ENCODE peak calls at places on chromosomes 13 and 19, in ten cellular contexts. X is nephron progenitor cell; V is ascending aorta; T is CD4-positive, alpha-beta T cell; H is ovary; R is body of pancreas; Q is thoracic aorta; E is activated B cell treated with CpG ODN at 0.5 μM for 24 hours; D is progenitor cell of endocrine pancreas; A is IMR-90. J is an unnamed sample.

GRCh38 chr19:16920816-16921529 is 32.2 kb downstream of the F2RL3 start:
- DNase-seq in R (no peak), T (no peak), H (no peak), E (no peak), X (no peak), Q (no peak), D (no peak), A (peak), V (no peak), J (no peak)

GRCh38 chr19:47729799-47730520 is 15.4 kb upstream of the NOP53 start:
- DNase-seq in X (peak), Q (no peak), T (peak), D (peak), H (peak), A (no peak), R (peak), V (no peak), E (no peak), J (peak)

GRCh38 chr13:103866041-103866440 is 799.8 kb upstream of the SLC10A2 start:
- DNase-seq in R (no peak), T (no peak), D (no peak), E (no peak), V (no peak), X (no peak), Q (no peak), H (no peak), A (no peak), J (no peak)

GRCh38 chr19:41999071-41999877 is 5.2 kb upstream of the ATP1A3 start:
- DNase-seq in V (no peak), H (no peak), D (no peak), T (no peak), X (peak), E (no peak), R (no peak), Q (no peak), A (no peak), J (no peak)

GRCh38 chr19:17021328-17021727 is 5.3 kb downstream of the CPAMD8 start:
- DNase-seq in H (no peak), A (no peak), V (no peak), X (no peak), Q (no peak), R (no peak), D (no peak), E (no peak), T (no peak), J (no peak)

GRCh38 chr19:11539495-11540365 is 1.1 kb downstream of the CNN1 start:
- DNase-seq in D (no peak), H (peak), R (no peak), X (peak), A (peak), Q (no peak), V (no peak), T (no peak), E (no peak), J (no peak)

GRCh38 chr13:48014359-48014758 is 13.3 kb upstream of the SUCLA2 start:
- DNase-seq in H (no peak), A (no peak), T (no peak), E (no peak), Q (no peak), D (no peak), V (no peak), X (no peak), R (no peak), J (no peak)

GRCh38 chr19:55590621-55591020 is 8.7 kb downstream of the FIZ1 start:
- DNase-seq in A (no peak), H (no peak), E (no peak), V (no peak), T (no peak), X (no peak), D (no peak), R (no peak), Q (no peak), J (no peak)

GRCh38 chr13:45370922-45371406 is 30.0 kb upstream of the TPT1 start:
- DNase-seq in D (peak), X (peak), R (peak), T (peak), V (no peak), Q (peak), E (peak), A (peak), H (peak), J (peak)

GRCh38 chr13:110444226-110444653 is 117.3 kb downstream of the RAB20 start:
- DNase-seq in X (no peak), R (no peak), Q (no peak), E (no peak), A (peak), H (peak), V (no peak), D (no peak), T (no peak), J (no peak)
- TF ChIP-seq CTCF in X (no peak), R (no peak), Q (no peak), E (no peak), A (peak), H (no peak), V (no peak), D (no peak), T (no peak), J (no peak)

GRCh38 chr19:33399745-33400681 is 26.5 kb downstream of the CEBPG start:
- DNase-seq in H (peak), A (no peak), D (no peak), Q (no peak), V (no peak), T (no peak), E (no peak), R (no peak), X (no peak), J (no peak)
- TF ChIP-seq CTCF in H (no peak), A (no peak), D (no peak), Q (no peak), V (no peak), T (no peak), E (no peak), R (no peak), X (no peak), J (no peak)

DNA sequence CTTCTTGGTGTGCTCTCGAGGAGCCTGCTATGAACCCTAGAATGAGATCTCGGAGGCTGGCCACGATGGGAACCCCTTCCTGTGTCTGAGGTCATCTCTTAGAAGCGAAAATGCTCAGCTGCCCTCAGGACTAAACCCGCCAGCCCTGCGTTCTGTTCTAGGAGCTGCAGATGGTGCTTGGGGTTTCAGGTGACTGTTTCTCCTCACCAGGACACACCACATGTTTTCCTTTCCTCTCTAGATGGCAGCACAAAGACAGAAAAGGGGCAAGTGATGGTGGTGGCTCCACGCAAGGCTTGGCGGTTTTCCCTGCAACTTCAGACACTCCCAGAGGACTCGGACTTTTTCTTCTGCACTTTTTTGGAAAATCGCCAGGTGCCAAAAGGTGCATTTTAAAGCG is 60.1 kb downstream of the RNASEH2B start:
- DNase-seq in A (no peak), T (no peak), X (peak), E (no peak), H (no peak), V (no peak), D (no peak), R (no peak), Q (no peak), J (no peak)
- TF ChIP-seq CTCF in A (no peak), T (no peak), X (no peak), E (no peak), H (no peak), V (no peak), D (no peak), R (no peak), Q (peak), J (no peak)

DNA sequence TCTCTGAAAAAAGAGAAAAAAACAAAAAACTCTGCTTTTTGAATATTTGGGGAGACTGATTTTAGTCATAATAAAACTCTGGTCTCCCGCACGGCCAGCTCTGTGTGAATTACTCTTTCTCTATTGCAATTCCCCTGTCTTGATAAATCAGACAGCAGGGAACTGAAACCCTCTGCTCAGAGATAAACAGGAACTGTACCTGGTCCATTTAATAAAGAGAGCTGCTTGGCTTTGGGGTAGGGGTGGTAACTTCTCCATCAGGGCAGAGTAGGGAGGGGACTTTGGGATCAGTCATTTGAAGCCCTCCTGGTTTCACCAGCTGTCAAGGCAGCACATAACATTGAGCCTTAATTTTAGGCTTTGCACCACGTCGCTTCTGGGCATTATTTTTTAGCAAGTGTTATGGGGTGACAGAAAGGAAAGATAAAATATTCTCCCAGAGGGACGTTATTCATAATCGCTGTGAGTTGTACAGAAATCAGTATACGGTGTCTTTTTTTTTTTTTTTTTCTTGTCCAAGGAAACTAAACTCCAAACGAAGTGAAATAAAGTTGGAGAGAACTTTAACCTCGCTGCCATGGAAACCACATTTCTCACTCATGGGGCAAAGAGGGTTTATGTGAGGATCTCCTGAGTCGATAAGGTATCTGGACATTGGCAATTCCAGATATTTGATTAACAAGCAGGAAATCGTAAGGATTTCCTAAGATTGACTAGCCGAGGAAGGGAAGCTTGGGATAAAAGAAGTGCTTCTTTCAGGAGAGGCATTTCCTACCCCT is 99.0 kb upstream of the MRI1 start:
- DNase-seq in E (peak), A (no peak), D (no peak), X (no peak), R (no peak), Q (no peak), T (no peak), V (no peak), H (no peak), J (no peak)
- TF ChIP-seq CTCF in E (no peak), A (no peak), D (no peak), X (no peak), R (no peak), Q (no peak), T (no peak), V (no peak), H (no peak), J (no peak)

J was measured in omental fat pad.